ENCODE peak calls at places on chromosomes 1 and 21, in four cellular contexts. I is heart left ventricle, J is HL-60, W is NB4. A is an unnamed sample.

GRCh38 chr1:163824006-163824405 is 502.3 kb downstream of the NUF2 start:
- DNase-seq in W (no peak), I (peak), J (no peak), A (peak)

GRCh38 chr1:186620951-186621350 is 59.3 kb downstream of the PTGS2 start:
- DNase-seq in I (no peak), J (peak), W (peak), A (peak)

GRCh38 chr1:207941664-207942063 is 30.7 kb upstream of the CD34 start:
- DNase-seq in I (peak), J (no peak), W (no peak), A (no peak)

GRCh38 chr1:235098991-235099390 is 29.6 kb downstream of the TOMM20 start:
- DNase-seq in W (no peak), J (no peak), I (no peak), A (no peak)

GRCh38 chr1:179298952-179299351 is 5.4 kb downstream of the SOAT1 start:
- DNase-seq in J (no peak), I (no peak), W (no peak), A (no peak)

GRCh38 chr1:244965182-244965581 is 100.8 kb upstream of the HNRNPU start:
- DNase-seq in W (no peak), J (no peak), I (no peak), A (no peak)

GRCh38 chr1:30904191-30904961 is 4.2 kb downstream of the SDC3 start:
- DNase-seq in W (no peak), I (no peak), J (no peak), A (no peak)

GRCh38 chr1:66070491-66070890 is 277.8 kb downstream of the PDE4B start:
- DNase-seq in J (no peak), I (no peak), W (no peak), A (no peak)

GRCh38 chr1:1574721-1575537 is at the start of gene SSU72:
- DNase-seq in J (peak), I (peak), W (peak), A (peak)

GRCh38 chr1:184775329-184775728 is 20.7 kb upstream of the EDEM3 start:
- DNase-seq in I (no peak), J (no peak), W (no peak), A (no peak)

GRCh38 chr1:116330846-116331245 is 42.2 kb upstream of the ATP1A1 start:
- DNase-seq in I (no peak), J (no peak), W (no peak), A (no peak)
- H3K4me3 ChIP-seq in I (no peak), J (no peak), W (no peak), A (no peak)

DNA sequence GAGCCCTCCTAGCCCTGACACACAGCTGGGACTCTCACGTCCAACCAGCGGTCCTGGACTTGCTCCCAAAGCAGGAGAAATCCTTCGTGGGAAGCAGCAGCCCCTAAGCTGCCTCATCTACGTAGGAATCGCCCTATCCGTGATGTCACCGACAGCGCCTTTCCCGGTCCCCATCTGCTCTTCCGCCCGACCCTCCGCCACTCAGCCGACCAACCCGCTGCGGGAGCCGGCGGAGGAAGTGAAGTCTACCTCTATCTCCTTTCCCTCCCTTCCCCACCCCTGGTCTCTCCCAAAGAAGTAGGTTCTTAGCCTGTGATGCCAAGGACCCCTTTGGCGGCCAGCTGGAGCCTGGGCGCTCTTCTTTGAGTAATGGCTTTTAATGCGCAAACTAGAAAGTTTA is 272.1 kb downstream of the FAM72C start:
- DNase-seq in I (no peak), W (no peak), J (no peak), A (no peak)
- H3K4me3 ChIP-seq in I (peak), W (no peak), J (no peak), A (no peak)

GRCh38 chr1:61641578-61642336 is 83.2 kb downstream of the TM2D1 start:
- DNase-seq in I (peak), W (peak), J (no peak), A (peak)
- H3K4me3 ChIP-seq in I (peak), W (no peak), J (no peak), A (no peak)

GRCh38 chr1:116738673-116739370 is 15.4 kb upstream of the CD2 start:
- DNase-seq in I (no peak), W (no peak), J (no peak), A (no peak)

GRCh38 chr1:116735246-116735645 is 19.0 kb upstream of the CD2 start:
- DNase-seq in J (no peak), W (no peak), I (no peak), A (no peak)

GRCh38 chr1:116737855-116738318 is 16.3 kb upstream of the CD2 start:
- DNase-seq in J (no peak), W (no peak), I (no peak), A (no peak)

GRCh38 chr1:116739371-116740007 is 14.7 kb upstream of the CD2 start:
- DNase-seq in W (no peak), J (no peak), I (no peak), A (no peak)

DNA sequence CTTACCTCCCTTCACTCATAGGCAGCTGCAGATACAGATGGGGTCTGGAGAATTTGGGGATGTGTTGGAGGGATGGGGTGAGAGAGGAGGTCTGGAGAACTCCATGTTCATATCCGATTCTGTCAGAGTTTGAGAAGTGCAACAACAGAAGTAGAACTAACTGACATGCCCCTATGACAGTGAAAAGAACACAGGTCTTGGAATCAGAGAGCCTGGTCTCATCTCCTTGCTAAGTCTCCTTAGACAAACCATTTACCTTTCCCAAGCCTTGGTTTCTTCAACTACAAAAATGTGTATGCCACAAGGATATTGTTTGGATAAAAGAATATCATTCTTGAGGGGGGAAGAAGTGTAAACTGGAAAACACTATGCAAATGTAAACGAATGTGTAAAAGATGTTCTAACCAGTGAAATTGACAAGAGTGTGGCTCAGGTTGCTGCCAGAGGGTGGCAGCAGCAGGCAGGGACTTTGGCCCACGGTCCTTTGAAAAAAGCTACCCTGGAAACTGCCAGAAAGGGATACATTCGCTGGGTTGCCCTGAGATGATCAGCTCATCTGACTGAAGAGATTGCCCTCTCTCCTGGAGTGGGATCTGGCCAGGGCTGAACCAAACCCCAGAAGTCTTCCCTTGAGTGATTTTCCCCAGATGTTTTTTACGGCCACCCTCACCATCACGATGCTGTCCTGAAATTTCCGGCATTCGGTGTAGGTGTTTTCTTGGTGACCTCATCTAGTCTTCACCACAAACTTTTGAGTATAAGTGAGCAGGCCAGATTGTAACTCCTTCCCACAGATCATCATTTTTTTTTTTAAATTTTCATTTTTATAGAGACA is 17.0 kb upstream of the CD2 start:
- DNase-seq in W (peak), J (peak), I (peak), A (peak)
- H3K4me3 ChIP-seq in W (no peak), J (no peak), I (no peak), A (no peak)

DNA sequence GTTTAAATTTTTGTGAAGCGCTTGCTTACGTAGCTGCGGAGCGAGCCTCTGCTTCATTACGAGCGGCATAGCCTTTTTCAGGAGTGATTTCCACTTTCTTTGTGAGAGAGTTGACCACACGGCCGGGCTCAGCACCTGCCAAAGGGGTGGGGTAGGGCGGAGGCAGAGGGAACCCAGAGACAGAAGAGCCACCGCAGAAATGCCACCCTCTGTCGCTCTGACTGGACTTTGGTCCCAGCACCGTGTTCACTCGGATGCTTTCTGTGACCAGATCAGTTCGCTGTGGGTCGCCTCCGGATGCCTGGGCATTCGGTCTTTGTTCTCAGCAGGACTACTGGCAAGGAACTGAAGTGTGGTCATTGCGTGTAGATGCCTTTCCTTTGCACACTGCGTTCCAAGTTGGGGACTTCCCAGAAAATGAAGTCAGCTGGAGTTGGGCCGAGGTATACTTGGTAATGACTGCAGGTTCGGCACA is 897 bp downstream of the CHODL start:
- DNase-seq in W (no peak), I (peak), J (no peak), A (no peak)
- H3K4me3 ChIP-seq in W (no peak), I (peak), J (no peak), A (peak)

A was measured in skeletal muscle cell.